ENCODE peak calls at places on chromosome 5, in eight cellular contexts. One of them, this sample, is unnamed.

GRCh38 chr5:59843511-59844230 is 49.9 kb downstream of the PDE4D start:
- DNase-seq in prostate gland: no peak
- DNase-seq in fibroblast of the aortic adventitia: no peak
- DNase-seq in activated B cell treated with CpG ODN at 0.5 μM for 24 hours: no peak
- DNase-seq in GM13976: no peak
- DNase-seq in neural crest cell: no peak
- DNase-seq in tibial artery: no peak
- DNase-seq in foreskin fibroblast: no peak
- DNase-seq in this sample: no peak

GRCh38 chr5:93208156-93208895 is 372.7 kb downstream of the NR2F1-AS1 start:
- DNase-seq in activated B cell treated with CpG ODN at 0.5 μM for 24 hours: no peak
- DNase-seq in neural crest cell: no peak
- DNase-seq in prostate gland: no peak
- DNase-seq in fibroblast of the aortic adventitia: peak
- DNase-seq in tibial artery: no peak
- DNase-seq in foreskin fibroblast: no peak
- DNase-seq in GM13976: no peak
- DNase-seq in this sample: no peak

GRCh38 chr5:10563132-10563939 is 534 bp upstream of the ANKRD33B start:
- DNase-seq in tibial artery: peak
- DNase-seq in activated B cell treated with CpG ODN at 0.5 μM for 24 hours: peak
- DNase-seq in prostate gland: no peak
- DNase-seq in GM13976: peak
- DNase-seq in fibroblast of the aortic adventitia: peak
- DNase-seq in foreskin fibroblast: no peak
- DNase-seq in neural crest cell: no peak
- DNase-seq in this sample: peak

GRCh38 chr5:150461231-150461630 is 11.7 kb upstream of the RPS14 start:
- DNase-seq in GM13976: peak
- DNase-seq in foreskin fibroblast: no peak
- DNase-seq in activated B cell treated with CpG ODN at 0.5 μM for 24 hours: peak
- DNase-seq in prostate gland: no peak
- DNase-seq in fibroblast of the aortic adventitia: no peak
- DNase-seq in tibial artery: no peak
- DNase-seq in neural crest cell: no peak
- DNase-seq in this sample: peak

GRCh38 chr5:138053554-138053953 is 20.7 kb upstream of the FAM13B start:
- DNase-seq in fibroblast of the aortic adventitia: no peak
- DNase-seq in foreskin fibroblast: no peak
- DNase-seq in tibial artery: no peak
- DNase-seq in GM13976: no peak
- DNase-seq in activated B cell treated with CpG ODN at 0.5 μM for 24 hours: no peak
- DNase-seq in prostate gland: no peak
- DNase-seq in neural crest cell: no peak
- DNase-seq in this sample: no peak

GRCh38 chr5:96932026-96932425 is 3.9 kb upstream of the LNPEP start:
- DNase-seq in tibial artery: no peak
- DNase-seq in neural crest cell: no peak
- DNase-seq in GM13976: no peak
- DNase-seq in activated B cell treated with CpG ODN at 0.5 μM for 24 hours: no peak
- DNase-seq in fibroblast of the aortic adventitia: no peak
- DNase-seq in foreskin fibroblast: no peak
- DNase-seq in prostate gland: no peak
- DNase-seq in this sample: peak

GRCh38 chr5:66933066-66933465 is 263.5 kb downstream of the CD180 start:
- DNase-seq in activated B cell treated with CpG ODN at 0.5 μM for 24 hours: no peak
- DNase-seq in neural crest cell: no peak
- DNase-seq in foreskin fibroblast: peak
- DNase-seq in prostate gland: no peak
- DNase-seq in GM13976: no peak
- DNase-seq in fibroblast of the aortic adventitia: peak
- DNase-seq in tibial artery: no peak
- DNase-seq in this sample: no peak

GRCh38 chr5:174503461-174504265 is 220.7 kb upstream of the MSX2 start:
- DNase-seq in foreskin fibroblast: peak
- DNase-seq in activated B cell treated with CpG ODN at 0.5 μM for 24 hours: no peak
- DNase-seq in tibial artery: no peak
- DNase-seq in neural crest cell: no peak
- DNase-seq in GM13976: no peak
- DNase-seq in prostate gland: peak
- DNase-seq in fibroblast of the aortic adventitia: peak
- DNase-seq in this sample: no peak

GRCh38 chr5:134477462-134478245 is 47.8 kb upstream of the JADE2 start:
- DNase-seq in GM13976: no peak
- DNase-seq in neural crest cell: no peak
- DNase-seq in fibroblast of the aortic adventitia: no peak
- DNase-seq in activated B cell treated with CpG ODN at 0.5 μM for 24 hours: no peak
- DNase-seq in prostate gland: no peak
- DNase-seq in tibial artery: no peak
- DNase-seq in foreskin fibroblast: peak
- DNase-seq in this sample: no peak

GRCh38 chr5:161369032-161369431 is 177.5 kb downstream of the GABRB2 start:
- DNase-seq in GM13976: no peak
- DNase-seq in activated B cell treated with CpG ODN at 0.5 μM for 24 hours: no peak
- DNase-seq in neural crest cell: no peak
- DNase-seq in tibial artery: no peak
- DNase-seq in fibroblast of the aortic adventitia: no peak
- DNase-seq in prostate gland: no peak
- DNase-seq in foreskin fibroblast: no peak
- DNase-seq in this sample: no peak

GRCh38 chr5:126610163-126610562 is 9.4 kb downstream of the PHAX start:
- DNase-seq in fibroblast of the aortic adventitia: no peak
- DNase-seq in foreskin fibroblast: no peak
- DNase-seq in prostate gland: no peak
- DNase-seq in tibial artery: no peak
- DNase-seq in activated B cell treated with CpG ODN at 0.5 μM for 24 hours: no peak
- DNase-seq in neural crest cell: no peak
- DNase-seq in GM13976: no peak
- DNase-seq in this sample: no peak

GRCh38 chr5:112830378-112830777 is 30.7 kb upstream of the SRP19 start:
- DNase-seq in prostate gland: no peak
- DNase-seq in activated B cell treated with CpG ODN at 0.5 μM for 24 hours: no peak
- DNase-seq in GM13976: no peak
- DNase-seq in fibroblast of the aortic adventitia: no peak
- DNase-seq in tibial artery: no peak
- DNase-seq in neural crest cell: no peak
- DNase-seq in foreskin fibroblast: no peak
- DNase-seq in this sample: no peak

GRCh38 chr5:131996210-131997025 is 15.0 kb downstream of the ACSL6 start:
- DNase-seq in tibial artery: no peak
- DNase-seq in fibroblast of the aortic adventitia: no peak
- DNase-seq in GM13976: no peak
- DNase-seq in activated B cell treated with CpG ODN at 0.5 μM for 24 hours: no peak
- DNase-seq in prostate gland: no peak
- DNase-seq in foreskin fibroblast: no peak
- DNase-seq in neural crest cell: no peak
- DNase-seq in this sample: no peak

GRCh38 chr5:116370886-116371285 is 203.7 kb downstream of the SEMA6A start:
- DNase-seq in tibial artery: no peak
- DNase-seq in GM13976: no peak
- DNase-seq in neural crest cell: no peak
- DNase-seq in prostate gland: no peak
- DNase-seq in activated B cell treated with CpG ODN at 0.5 μM for 24 hours: no peak
- DNase-seq in fibroblast of the aortic adventitia: peak
- DNase-seq in foreskin fibroblast: peak
- DNase-seq in this sample: no peak

GRCh38 chr5:122195784-122196394 is 66.5 kb downstream of the ZNF474 start:
- DNase-seq in activated B cell treated with CpG ODN at 0.5 μM for 24 hours: no peak
- DNase-seq in fibroblast of the aortic adventitia: peak
- DNase-seq in foreskin fibroblast: no peak
- DNase-seq in neural crest cell: peak
- DNase-seq in GM13976: no peak
- DNase-seq in prostate gland: peak
- DNase-seq in tibial artery: no peak
- DNase-seq in this sample: peak

GRCh38 chr5:7434937-7435336 is 39.0 kb downstream of the ADCY2 start:
- DNase-seq in tibial artery: no peak
- DNase-seq in fibroblast of the aortic adventitia: no peak
- DNase-seq in activated B cell treated with CpG ODN at 0.5 μM for 24 hours: no peak
- DNase-seq in neural crest cell: no peak
- DNase-seq in foreskin fibroblast: no peak
- DNase-seq in GM13976: no peak
- DNase-seq in prostate gland: no peak
- DNase-seq in this sample: no peak

GRCh38 chr5:24547127-24547526 is 97.7 kb downstream of the CDH10 start:
- DNase-seq in prostate gland: no peak
- DNase-seq in tibial artery: no peak
- DNase-seq in GM13976: no peak
- DNase-seq in foreskin fibroblast: no peak
- DNase-seq in neural crest cell: no peak
- DNase-seq in activated B cell treated with CpG ODN at 0.5 μM for 24 hours: no peak
- DNase-seq in fibroblast of the aortic adventitia: no peak
- DNase-seq in this sample: no peak

GRCh38 chr5:95664204-95664786 is 17.7 kb downstream of the RFESD start:
- DNase-seq in foreskin fibroblast: no peak
- DNase-seq in activated B cell treated with CpG ODN at 0.5 μM for 24 hours: no peak
- DNase-seq in prostate gland: no peak
- DNase-seq in GM13976: no peak
- DNase-seq in tibial artery: peak
- DNase-seq in neural crest cell: peak
- DNase-seq in fibroblast of the aortic adventitia: peak
- DNase-seq in this sample: peak

GRCh38 chr5:332843-333242 is 11.3 kb downstream of the AHRR start:
- DNase-seq in tibial artery: no peak
- DNase-seq in prostate gland: no peak
- DNase-seq in activated B cell treated with CpG ODN at 0.5 μM for 24 hours: no peak
- DNase-seq in neural crest cell: no peak
- DNase-seq in foreskin fibroblast: no peak
- DNase-seq in GM13976: no peak
- DNase-seq in fibroblast of the aortic adventitia: no peak
- DNase-seq in this sample: peak

GRCh38 chr5:612498-613424 is 621 bp downstream of the CEP72 start:
- DNase-seq in prostate gland: no peak
- DNase-seq in tibial artery: no peak
- DNase-seq in foreskin fibroblast: no peak
- DNase-seq in activated B cell treated with CpG ODN at 0.5 μM for 24 hours: no peak
- DNase-seq in fibroblast of the aortic adventitia: peak
- DNase-seq in neural crest cell: no peak
- DNase-seq in GM13976: no peak
- DNase-seq in this sample: no peak

GRCh38 chr5:41266377-41266776 is 53.0 kb upstream of the C6 start:
- DNase-seq in activated B cell treated with CpG ODN at 0.5 μM for 24 hours: no peak
- DNase-seq in GM13976: no peak
- DNase-seq in foreskin fibroblast: no peak
- DNase-seq in fibroblast of the aortic adventitia: no peak
- DNase-seq in neural crest cell: no peak
- DNase-seq in tibial artery: no peak
- DNase-seq in prostate gland: no peak
- DNase-seq in this sample: no peak

GRCh38 chr5:65186646-65187227 is 295.0 kb downstream of the ADAMTS6 start:
- DNase-seq in tibial artery: no peak
- DNase-seq in GM13976: no peak
- DNase-seq in prostate gland: no peak
- DNase-seq in foreskin fibroblast: no peak
- DNase-seq in fibroblast of the aortic adventitia: peak
- DNase-seq in neural crest cell: no peak
- DNase-seq in activated B cell treated with CpG ODN at 0.5 μM for 24 hours: no peak
- DNase-seq in this sample: no peak

GRCh38 chr5:126544087-126544740 is 50.8 kb downstream of the ALDH7A1 start:
- DNase-seq in prostate gland: no peak
- DNase-seq in foreskin fibroblast: peak
- DNase-seq in GM13976: peak
- DNase-seq in neural crest cell: peak
- DNase-seq in fibroblast of the aortic adventitia: peak
- DNase-seq in tibial artery: no peak
- DNase-seq in activated B cell treated with CpG ODN at 0.5 μM for 24 hours: no peak
- DNase-seq in this sample: peak

GRCh38 chr5:173396311-173396993 is 68.2 kb upstream of the STC2 start:
- DNase-seq in neural crest cell: peak
- DNase-seq in tibial artery: no peak
- DNase-seq in foreskin fibroblast: no peak
- DNase-seq in activated B cell treated with CpG ODN at 0.5 μM for 24 hours: no peak
- DNase-seq in fibroblast of the aortic adventitia: no peak
- DNase-seq in GM13976: no peak
- DNase-seq in prostate gland: no peak
- DNase-seq in this sample: no peak
- TF ChIP-seq CTCF in neural crest cell: no peak
- TF ChIP-seq CTCF in tibial artery: no peak
- TF ChIP-seq CTCF in foreskin fibroblast: no peak
- TF ChIP-seq CTCF in activated B cell treated with CpG ODN at 0.5 μM for 24 hours: no peak
- TF ChIP-seq CTCF in fibroblast of the aortic adventitia: peak
- TF ChIP-seq CTCF in GM13976: no peak
- TF ChIP-seq CTCF in prostate gland: no peak
- TF ChIP-seq CTCF in this sample: no peak

DNA sequence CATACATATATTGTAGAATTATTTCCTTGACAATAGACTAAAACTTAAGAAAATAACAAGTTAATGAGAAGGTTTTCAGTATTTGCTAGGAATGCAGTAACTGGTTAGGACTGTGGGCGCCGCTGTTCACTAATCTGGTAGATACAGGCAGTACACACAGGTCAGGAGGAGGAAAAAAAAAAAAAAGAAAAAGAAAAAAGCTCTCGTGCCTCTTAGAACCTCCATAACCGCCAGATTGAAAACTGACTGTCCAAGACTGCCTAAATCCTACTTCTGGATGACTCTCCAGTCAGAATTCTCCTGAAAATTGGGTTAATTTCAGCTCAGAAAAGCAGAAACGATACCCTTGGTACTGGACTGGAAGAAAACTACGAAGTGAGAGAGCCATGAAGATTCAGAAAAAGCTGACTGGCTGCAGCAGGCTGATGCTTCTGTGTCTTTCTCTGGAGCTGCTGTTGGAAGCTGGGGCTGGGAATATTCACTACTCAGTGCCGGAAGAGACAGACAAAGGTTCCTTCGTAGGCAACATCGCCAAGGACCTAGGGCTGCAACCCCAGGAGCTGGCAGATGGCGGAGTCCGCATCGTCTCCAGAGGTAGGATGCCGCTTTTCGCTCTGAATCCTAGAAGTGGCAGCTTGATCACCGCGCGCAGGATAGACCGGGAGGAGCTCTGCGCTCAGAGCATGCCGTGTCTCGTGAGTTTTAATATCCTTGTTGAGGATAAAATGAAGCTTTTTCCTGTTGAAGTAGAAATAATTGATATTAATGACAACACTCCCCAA is at the start of gene PCDHGA1:
- DNase-seq in foreskin fibroblast: peak
- DNase-seq in tibial artery: no peak
- DNase-seq in prostate gland: no peak
- DNase-seq in fibroblast of the aortic adventitia: peak
- DNase-seq in GM13976: peak
- DNase-seq in neural crest cell: no peak
- DNase-seq in activated B cell treated with CpG ODN at 0.5 μM for 24 hours: no peak
- DNase-seq in this sample: peak
- TF ChIP-seq CTCF in foreskin fibroblast: peak
- TF ChIP-seq CTCF in tibial artery: no peak
- TF ChIP-seq CTCF in prostate gland: no peak
- TF ChIP-seq CTCF in fibroblast of the aortic adventitia: peak
- TF ChIP-seq CTCF in GM13976: peak
- TF ChIP-seq CTCF in neural crest cell: peak
- TF ChIP-seq CTCF in activated B cell treated with CpG ODN at 0.5 μM for 24 hours: no peak
- TF ChIP-seq CTCF in this sample: peak

GRCh38 chr5:39176740-39177628 is 42.4 kb downstream of the FYB1 start:
- DNase-seq in fibroblast of the aortic adventitia: no peak
- DNase-seq in foreskin fibroblast: no peak
- DNase-seq in activated B cell treated with CpG ODN at 0.5 μM for 24 hours: no peak
- DNase-seq in prostate gland: no peak
- DNase-seq in tibial artery: no peak
- DNase-seq in neural crest cell: no peak
- DNase-seq in GM13976: no peak
- DNase-seq in this sample: peak
- TF ChIP-seq CTCF in fibroblast of the aortic adventitia: no peak
- TF ChIP-seq CTCF in foreskin fibroblast: no peak
- TF ChIP-seq CTCF in activated B cell treated with CpG ODN at 0.5 μM for 24 hours: no peak
- TF ChIP-seq CTCF in prostate gland: no peak
- TF ChIP-seq CTCF in tibial artery: no peak
- TF ChIP-seq CTCF in neural crest cell: no peak
- TF ChIP-seq CTCF in GM13976: no peak
- TF ChIP-seq CTCF in this sample: no peak

GRCh38 chr5:25858019-25858418 is 1180.4 kb downstream of the CDH9 start:
- DNase-seq in tibial artery: no peak
- DNase-seq in neural crest cell: no peak
- DNase-seq in foreskin fibroblast: no peak
- DNase-seq in fibroblast of the aortic adventitia: no peak
- DNase-seq in GM13976: no peak
- DNase-seq in prostate gland: no peak
- DNase-seq in activated B cell treated with CpG ODN at 0.5 μM for 24 hours: no peak
- DNase-seq in this sample: no peak
- TF ChIP-seq CTCF in tibial artery: no peak
- TF ChIP-seq CTCF in neural crest cell: peak
- TF ChIP-seq CTCF in foreskin fibroblast: no peak
- TF ChIP-seq CTCF in fibroblast of the aortic adventitia: no peak
- TF ChIP-seq CTCF in GM13976: peak
- TF ChIP-seq CTCF in prostate gland: no peak
- TF ChIP-seq CTCF in activated B cell treated with CpG ODN at 0.5 μM for 24 hours: no peak
- TF ChIP-seq CTCF in this sample: no peak